ENCODE peak calls at places on chromosome 6, in six cellular contexts. G is CD8-positive, alpha-beta T cell; F is lower lobe of right lung; K is adrenal gland; O is CD8-positive, alpha-beta memory T cell; T is heart left ventricle. S is an unnamed sample. For H3K27me3 and H3K4me1, the result is how much of the 10 kb centered on the place peaks cover.

GRCh38 chr6:33785766-33786165 is 3.2 kb downstream of the LEMD2 start:
- DNase-seq in G (no peak), F (no peak), K (no peak), O (no peak), T (no peak), S (no peak)

GRCh38 chr6:170025341-170026271 is 265.3 kb downstream of the DLL1 start:
- DNase-seq in G (no peak), F (no peak), K (no peak), O (no peak), T (no peak), S (no peak)

GRCh38 chr6:169052462-169052861 is 201.2 kb downstream of the THBS2 start:
- DNase-seq in G (no peak), F (no peak), K (no peak), O (no peak), T (no peak), S (no peak)

GRCh38 chr6:34959221-34959620 is 70.2 kb downstream of the ANKS1A start:
- DNase-seq in G (no peak), F (no peak), K (no peak), O (no peak), T (no peak), S (no peak)

GRCh38 chr6:167685654-167686053 is 141.1 kb upstream of the AFDN start:
- DNase-seq in G (no peak), F (no peak), K (no peak), O (no peak), T (no peak), S (no peak)

GRCh38 chr6:22350109-22350508 is 53.3 kb upstream of the PRL start:
- DNase-seq in G (no peak), F (no peak), K (no peak), O (no peak), T (no peak), S (no peak)

GRCh38 chr6:111483736-111484654 is 977 bp upstream of the REV3L start:
- DNase-seq in G (no peak), F (peak), K (peak), O (peak), T (peak), S (peak)

GRCh38 chr6:91288741-91289140 is 701.9 kb upstream of the MAP3K7 start:
- DNase-seq in G (no peak), F (no peak), K (no peak), O (no peak), T (no peak), S (no peak)

GRCh38 chr6:42409582-42409981 is 42.1 kb downstream of the TRERF1 start:
- DNase-seq in G (no peak), F (no peak), K (no peak), O (no peak), T (no peak), S (no peak)

GRCh38 chr6:135250234-135250633 is 69.1 kb downstream of the MYB start:
- DNase-seq in G (no peak), F (no peak), K (no peak), O (no peak), T (no peak), S (no peak)

GRCh38 chr6:51213806-51214205 is 395.1 kb downstream of the TFAP2B start:
- DNase-seq in G (no peak), F (peak), K (no peak), O (no peak), T (no peak), S (no peak)

GRCh38 chr6:49557177-49557576 is 6.7 kb downstream of the C6orf141 start:
- DNase-seq in G (no peak), F (no peak), K (no peak), O (no peak), T (no peak), S (no peak)

GRCh38 chr6:89013463-89013862 is 50.0 kb upstream of the RNGTT start:
- DNase-seq in G (no peak), F (no peak), K (no peak), O (no peak), T (no peak), S (no peak)

GRCh38 chr6:26272171-26272631 is 92.8 kb upstream of the BTN3A2 start:
- DNase-seq in G (peak), F (peak), K (peak), O (peak), T (no peak), S (peak)
- H3K27me3 ChIP-seq in G (under half), F (half or more), K (under half), O (under half), T (under half), S (under half)

DNA sequence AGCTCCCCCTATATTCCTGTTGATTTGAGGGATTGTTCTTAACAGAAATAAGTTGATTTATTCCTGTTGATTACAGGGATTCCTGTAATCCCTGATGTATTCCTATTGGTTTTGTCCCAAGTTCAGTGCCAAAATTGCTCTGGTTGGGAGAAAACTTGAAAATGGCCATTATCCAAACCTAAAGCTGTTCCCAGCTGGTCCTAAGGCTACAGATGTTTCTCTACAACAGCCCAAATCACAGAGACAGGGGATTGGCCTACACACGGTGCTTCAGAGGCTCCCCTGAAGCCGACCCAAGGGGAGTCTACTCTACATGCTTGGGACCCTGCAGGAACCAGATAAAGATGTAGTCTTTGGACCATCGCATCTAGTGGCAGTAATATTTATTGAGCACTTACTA is 99.0 kb upstream of the AKAP12 start:
- DNase-seq in G (no peak), F (no peak), K (no peak), O (no peak), T (no peak), S (no peak)
- H3K4me1 ChIP-seq in G (under half), F (under half), K (under half), O (under half), T (under half), S (under half)

GRCh38 chr6:137602311-137602710 is 108.1 kb upstream of the OLIG3 start:
- DNase-seq in G (no peak), F (no peak), K (no peak), O (no peak), T (no peak), S (no peak)

GRCh38 chr6:137601471-137601870 is 107.3 kb upstream of the OLIG3 start:
- DNase-seq in G (no peak), F (no peak), K (no peak), O (no peak), T (no peak), S (no peak)

GRCh38 chr6:137602871-137603270 is 108.7 kb upstream of the OLIG3 start:
- DNase-seq in G (no peak), F (no peak), K (no peak), O (no peak), T (no peak), S (no peak)
- H3K27me3 ChIP-seq in G (under half), F (under half), K (under half), O (under half), T (under half), S (under half)

GRCh38 chr6:147160593-147160992 is 43.6 kb upstream of the STXBP5 start:
- DNase-seq in G (no peak), F (no peak), K (no peak), O (no peak), T (no peak), S (no peak)
- H3K4me1 ChIP-seq in G (under half), F (under half), K (under half), O (under half), T (under half), S (under half)

DNA sequence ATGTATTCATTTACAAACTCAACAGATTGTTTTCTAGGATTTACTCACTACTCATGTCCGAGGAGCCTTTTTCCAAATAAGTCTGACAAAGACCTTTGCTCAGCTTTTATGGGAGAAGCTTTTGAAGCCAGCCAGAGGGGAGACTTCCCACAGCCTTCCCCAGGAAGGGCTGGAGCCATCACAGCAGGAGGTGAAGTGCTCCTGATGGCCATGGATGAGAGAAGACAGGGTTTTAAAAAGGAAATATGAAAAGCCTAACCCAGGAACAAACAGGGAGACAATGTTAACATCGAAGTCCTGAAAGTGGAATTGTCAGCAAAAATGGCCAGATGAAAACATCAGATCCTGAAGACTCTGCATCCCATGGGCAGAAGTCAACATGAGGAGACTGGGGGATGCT is 11.6 kb upstream of the TAGAP start:
- DNase-seq in G (no peak), F (no peak), K (no peak), O (no peak), T (no peak), S (no peak)
- H3K27me3 ChIP-seq in G (under half), F (under half), K (under half), O (under half), T (under half), S (under half)

GRCh38 chr6:139979021-139979721 is 604.7 kb upstream of the CITED2 start:
- DNase-seq in G (no peak), F (no peak), K (no peak), O (no peak), T (peak), S (no peak)

GRCh38 chr6:139981810-139982550 is 607.5 kb upstream of the CITED2 start:
- DNase-seq in G (no peak), F (no peak), K (no peak), O (no peak), T (no peak), S (no peak)

GRCh38 chr6:139973602-139974373 is 599.3 kb upstream of the CITED2 start:
- DNase-seq in G (no peak), F (no peak), K (no peak), O (no peak), T (no peak), S (no peak)

GRCh38 chr6:139981066-139981624 is 606.7 kb upstream of the CITED2 start:
- DNase-seq in G (no peak), F (no peak), K (no peak), O (no peak), T (no peak), S (no peak)

DNA sequence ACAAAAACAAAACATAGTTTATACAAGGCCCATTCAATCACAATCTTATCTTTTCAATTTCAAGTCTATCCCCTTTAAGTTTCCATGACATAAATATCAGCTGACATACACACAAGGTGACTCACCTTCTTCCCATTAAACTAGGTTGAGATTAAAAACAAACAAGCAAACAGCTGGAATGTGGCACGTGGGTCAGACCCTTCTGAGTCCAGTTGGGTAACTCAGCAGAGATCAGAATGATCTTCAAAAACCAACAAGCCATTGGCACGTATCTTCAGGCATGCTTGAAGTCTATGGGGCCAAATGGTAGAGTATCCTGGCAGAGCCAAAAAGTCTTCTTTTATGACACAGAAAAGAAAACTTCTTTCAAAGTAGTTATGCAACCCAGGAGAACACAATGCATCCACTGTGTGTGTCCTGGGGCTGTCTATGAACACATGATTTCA is 603.5 kb upstream of the CITED2 start:
- DNase-seq in G (no peak), F (no peak), K (no peak), O (no peak), T (no peak), S (no peak)
- H3K4me1 ChIP-seq in G (under half), F (under half), K (under half), O (under half), T (under half), S (under half)

GRCh38 chr6:1600764-1601615 is 8.7 kb upstream of the FOXC1 start:
- DNase-seq in G (no peak), F (no peak), K (no peak), O (no peak), T (no peak), S (no peak)
- H3K27me3 ChIP-seq in G (under half), F (half or more), K (half or more), O (half or more), T (under half), S (half or more)

GRCh38 chr6:36609582-36609981 is 15.4 kb downstream of the SRSF3 start:
- DNase-seq in G (no peak), F (no peak), K (peak), O (no peak), T (no peak), S (no peak)

GRCh38 chr6:36605560-36606391 is 11.6 kb downstream of the SRSF3 start:
- DNase-seq in G (no peak), F (no peak), K (peak), O (no peak), T (no peak), S (no peak)

GRCh38 chr6:36608788-36609563 is 14.8 kb downstream of the SRSF3 start:
- DNase-seq in G (no peak), F (no peak), K (peak), O (no peak), T (no peak), S (no peak)

GRCh38 chr6:36610041-36610440 is 15.9 kb downstream of the SRSF3 start:
- DNase-seq in G (no peak), F (peak), K (peak), O (no peak), T (no peak), S (no peak)

GRCh38 chr6:36607782-36608386 is 13.7 kb downstream of the SRSF3 start:
- DNase-seq in G (no peak), F (no peak), K (peak), O (no peak), T (no peak), S (no peak)
- H3K4me1 ChIP-seq in G (half or more), F (half or more), K (under half), O (under half), T (under half), S (half or more)